ENCODE peak calls at places on chromosome 15, in six cellular contexts. D, B, P, V, R and O are unnamed samples.

GRCh38 chr15:62219799-62220198 is 54.7 kb upstream of the C2CD4B start:
- DNase-seq in D (no peak), B (no peak), P (no peak), V (no peak), R (no peak), O (no peak)

GRCh38 chr15:58854598-58854997 is 78.9 kb downstream of the SLTM start:
- DNase-seq in D (no peak), B (no peak), P (no peak), V (no peak), R (peak; percentile 42), O (no peak)

GRCh38 chr15:78440375-78441373 is 2.7 kb downstream of the IREB2 start:
- DNase-seq in D (no peak), B (no peak), P (no peak), V (no peak), R (no peak), O (no peak)

GRCh38 chr15:101439920-101440319 is 49.6 kb downstream of the PCSK6 start:
- DNase-seq in D (no peak), B (no peak), P (no peak), V (no peak), R (peak; percentile 81), O (no peak)

GRCh38 chr15:48984811-48985352 is 21.2 kb upstream of the SHC4 start:
- DNase-seq in D (no peak), B (no peak), P (no peak), V (no peak), R (peak; percentile 18), O (no peak)

GRCh38 chr15:64249842-64250575 is 87.2 kb upstream of the PPIB start:
- DNase-seq in D (no peak), B (no peak), P (no peak), V (no peak), R (no peak), O (no peak)

GRCh38 chr15:76206325-76206976 is 104.8 kb downstream of the ETFA start:
- DNase-seq in D (peak; percentile 74), B (no peak), P (no peak), V (no peak), R (peak; percentile 86), O (no peak)

GRCh38 chr15:38699633-38700230 is 135.1 kb upstream of the RASGRP1 start:
- DNase-seq in D (peak; percentile 69), B (peak; percentile 55), P (peak; percentile 65), V (peak; percentile 45), R (peak; percentile 68), O (peak; percentile 51)

GRCh38 chr15:60137711-60138396 is 133.7 kb downstream of the FOXB1 start:
- DNase-seq in D (no peak), B (no peak), P (no peak), V (no peak), R (peak; percentile 13), O (no peak)

GRCh38 chr15:52115598-52116427 is 3.2 kb upstream of the BCL2L10 start:
- DNase-seq in D (no peak), B (no peak), P (no peak), V (no peak), R (no peak), O (no peak)

GRCh38 chr15:22265961-22266360 is 185.6 kb downstream of the OR4M2 start:
- DNase-seq in D (no peak), B (no peak), P (no peak), V (no peak), R (no peak), O (no peak)

GRCh38 chr15:52421029-52421428 is 107.7 kb downstream of the MYO5A start:
- DNase-seq in D (no peak), B (no peak), P (no peak), V (no peak), R (no peak), O (peak; percentile 13)

GRCh38 chr15:89360294-89360971 is 25.8 kb upstream of the POLG start:
- DNase-seq in D (no peak), B (no peak), P (no peak), V (no peak), R (no peak), O (no peak)

GRCh38 chr15:100764778-100765457 is 114.7 kb upstream of the ALDH1A3 start:
- DNase-seq in D (no peak), B (no peak), P (no peak), V (no peak), R (peak; percentile 97), O (peak; percentile 10)

GRCh38 chr15:65833501-65834220 is 35.6 kb upstream of the RAB11A start:
- DNase-seq in D (no peak), B (no peak), P (no peak), V (no peak), R (no peak), O (no peak)

GRCh38 chr15:77826006-77826695 is 193.4 kb upstream of the LINGO1 start:
- DNase-seq in D (no peak), B (no peak), P (no peak), V (no peak), R (no peak), O (no peak)

GRCh38 chr15:69414702-69415161 is 583 bp downstream of the KIF23 start:
- DNase-seq in D (no peak), B (no peak), P (no peak), V (no peak), R (peak; percentile 95), O (peak; percentile 53)

GRCh38 chr15:100114100-100114499 is 227.7 kb downstream of the ADAMTS17 start:
- DNase-seq in D (no peak), B (no peak), P (no peak), V (no peak), R (peak; percentile 98), O (no peak)

GRCh38 chr15:43186003-43186353 is 775 bp downstream of the CCNDBP1 start:
- DNase-seq in D (no peak), B (no peak), P (no peak), V (no peak), R (no peak), O (peak; percentile 48)